ENCODE peak calls at places on chromosome 11, in five cellular contexts. I, G, D, W and L are unnamed samples.

GRCh38 chr11:107719557-107720304 is 7.9 kb upstream of the SLN start:
- DNase-seq in D (no peak), W (no peak), G (no peak), I (no peak), L (no peak)

GRCh38 chr11:115860246-115860645 is 356.0 kb upstream of the CADM1 start:
- DNase-seq in D (no peak), I (no peak), W (no peak), G (no peak), L (no peak)

GRCh38 chr11:57779275-57779674 is 17.7 kb downstream of the CTNND1 start:
- DNase-seq in I (peak; percentile 73), D (no peak), G (peak; percentile 31), W (peak; percentile 81), L (no peak)

GRCh38 chr11:73757598-73757997 is 3.3 kb downstream of the RAB6A start:
- DNase-seq in G (no peak), I (no peak), W (no peak), D (no peak), L (no peak)

GRCh38 chr11:109309153-109309552 is 112.8 kb upstream of the C11orf87 start:
- DNase-seq in W (no peak), G (no peak), D (no peak), I (no peak), L (no peak)

GRCh38 chr11:108221981-108222685 is at the start of gene NPAT:
- DNase-seq in D (no peak), W (no peak), G (no peak), I (no peak), L (no peak)

GRCh38 chr11:396948-397548 is 3.0 kb downstream of the PKP3 start:
- DNase-seq in D (peak; percentile 55), I (peak; percentile 52), G (no peak), W (no peak), L (peak; percentile 95)

GRCh38 chr11:76185931-76186401 is 20.3 kb downstream of the WNT11 start:
- DNase-seq in G (no peak), I (peak; percentile 30), D (no peak), W (no peak), L (no peak)

GRCh38 chr11:118691926-118692830 is 12.7 kb upstream of the TREH start:
- DNase-seq in W (no peak), G (peak; percentile 29), D (peak; percentile 99), I (no peak), L (peak; percentile 37)

GRCh38 chr11:118258410-118258809 is 5.7 kb downstream of the MPZL2 start:
- DNase-seq in D (peak; percentile 53), G (no peak), W (no peak), I (no peak), L (no peak)

GRCh38 chr11:68832476-68833176 is 9.1 kb downstream of the CPT1A start:
- DNase-seq in I (peak; percentile 50), G (no peak), W (no peak), D (no peak), L (no peak)

GRCh38 chr11:76265771-76266241 is 59.5 kb upstream of the WNT11 start:
- DNase-seq in W (no peak), D (no peak), G (no peak), I (peak; percentile 31), L (no peak)

GRCh38 chr11:73961321-73961720 is 10.5 kb downstream of the DNAJB13 start:
- DNase-seq in D (no peak), I (no peak), G (no peak), W (no peak), L (no peak)

GRCh38 chr11:120236169-120237107 is 3.5 kb upstream of the POU2F3 start:
- DNase-seq in W (peak; percentile 80), D (no peak), I (no peak), G (no peak), L (no peak)

GRCh38 chr11:95487391-95487790 is 256.4 kb upstream of the SESN3 start:
- DNase-seq in I (no peak), W (no peak), D (no peak), G (no peak), L (peak; percentile 88)

GRCh38 chr11:121063728-121064127 is 37.3 kb upstream of the TECTA start:
- DNase-seq in W (no peak), G (no peak), D (no peak), I (no peak), L (no peak)

GRCh38 chr11:3089236-3090061 is 32.2 kb upstream of the CARS1 start:
- DNase-seq in D (no peak), W (no peak), G (no peak), I (no peak), L (peak; percentile 21)

GRCh38 chr11:35812850-35813249 is 131.0 kb upstream of the LDLRAD3 start:
- DNase-seq in G (no peak), I (peak; percentile 21), W (no peak), D (no peak), L (no peak)

GRCh38 chr11:13009921-13010736 is 1.0 kb downstream of the RASSF10 start:
- DNase-seq in W (peak; percentile 69), D (no peak), G (peak; percentile 62), I (peak; percentile 33), L (peak; percentile 22)

GRCh38 chr11:123300874-123301695 is 106.0 kb upstream of the CLMP start:
- DNase-seq in I (no peak), G (no peak), W (no peak), D (no peak), L (no peak)

GRCh38 chr11:63537293-63538101 is 889 bp downstream of the PLAAT4 start:
- DNase-seq in I (peak; percentile 72), G (no peak), W (no peak), D (peak; percentile 13), L (no peak)

GRCh38 chr11:11263238-11264030 is 89.6 kb downstream of the CSNK2A3 start:
- DNase-seq in I (no peak), W (no peak), D (no peak), G (no peak), L (no peak)

GRCh38 chr11:2687782-2688191 is 12.0 kb downstream of the KCNQ1OT1 start:
- DNase-seq in G (peak; percentile 31), W (peak; percentile 56), I (peak; percentile 19), D (no peak), L (no peak)

GRCh38 chr11:98495601-98496000 is 525.1 kb upstream of the CNTN5 start:
- DNase-seq in D (no peak), I (no peak), W (no peak), G (no peak), L (no peak)

GRCh38 chr11:101442936-101443521 is 140.8 kb downstream of the TRPC6 start:
- DNase-seq in G (no peak), D (no peak), W (no peak), I (no peak), L (no peak)

GRCh38 chr11:85845052-85845631 is 10.0 kb upstream of the CCDC83 start:
- DNase-seq in I (no peak), G (no peak), D (no peak), W (no peak), L (no peak)

GRCh38 chr11:105153392-105153791 is 13.8 kb upstream of the CARD18 start:
- DNase-seq in I (no peak), D (no peak), W (no peak), G (no peak), L (no peak)

GRCh38 chr11:93196816-93197382 is 892 bp downstream of the SLC36A4 start:
- DNase-seq in G (no peak), D (no peak), W (no peak), I (no peak), L (no peak)

GRCh38 chr11:117328414-117329010 is 858 bp downstream of the CEP164 start:
- DNase-seq in I (peak; percentile 30), G (no peak), D (no peak), W (peak; percentile 30), L (peak; percentile 42)

GRCh38 chr11:833114-833791 is 501 bp downstream of the CD151 start:
- DNase-seq in W (no peak), G (no peak), D (peak; percentile 33), I (peak; percentile 80), L (peak; percentile 72)

GRCh38 chr11:74971424-74971823 is 17.3 kb upstream of the NEU3 start:
- DNase-seq in D (no peak), G (no peak), W (no peak), I (no peak), L (no peak)

GRCh38 chr11:116651098-116651756 is 121.6 kb downstream of the BUD13 start:
- DNase-seq in I (no peak), W (peak; percentile 17), G (no peak), D (no peak), L (no peak)

DNA sequence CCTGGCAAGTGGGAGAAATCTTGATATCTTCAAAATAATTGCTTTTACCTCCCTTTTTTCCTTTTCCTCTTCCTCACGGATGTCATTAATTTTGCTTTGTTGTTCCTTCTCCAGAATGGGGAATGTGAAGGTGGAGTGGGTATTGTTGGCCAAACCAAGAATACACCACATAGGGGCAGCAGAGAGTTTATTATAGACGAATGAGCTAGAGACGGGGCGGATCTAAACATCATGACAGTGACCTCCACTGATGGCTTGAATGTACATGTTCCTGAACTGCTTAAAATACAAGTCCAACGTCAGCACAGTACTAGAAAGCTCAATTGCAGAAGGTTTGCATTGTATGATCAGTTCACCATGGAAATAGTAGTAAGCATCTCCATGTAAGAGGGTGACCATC is 122.3 kb upstream of the SNX19 start:
- DNase-seq in G (no peak), D (peak; percentile 31), W (no peak), I (no peak), L (peak; percentile 43)
- TF ChIP-seq CTCF in G (no peak), D (peak; percentile 38), W (peak; percentile 68), I (no peak), L (peak; percentile 49)

GRCh38 chr11:15136166-15136565 is 21.4 kb downstream of the INSC start:
- DNase-seq in G (no peak), I (no peak), D (no peak), W (no peak), L (no peak)
- TF ChIP-seq CTCF in G (no peak), I (no peak), D (no peak), W (no peak), L (no peak)

DNA sequence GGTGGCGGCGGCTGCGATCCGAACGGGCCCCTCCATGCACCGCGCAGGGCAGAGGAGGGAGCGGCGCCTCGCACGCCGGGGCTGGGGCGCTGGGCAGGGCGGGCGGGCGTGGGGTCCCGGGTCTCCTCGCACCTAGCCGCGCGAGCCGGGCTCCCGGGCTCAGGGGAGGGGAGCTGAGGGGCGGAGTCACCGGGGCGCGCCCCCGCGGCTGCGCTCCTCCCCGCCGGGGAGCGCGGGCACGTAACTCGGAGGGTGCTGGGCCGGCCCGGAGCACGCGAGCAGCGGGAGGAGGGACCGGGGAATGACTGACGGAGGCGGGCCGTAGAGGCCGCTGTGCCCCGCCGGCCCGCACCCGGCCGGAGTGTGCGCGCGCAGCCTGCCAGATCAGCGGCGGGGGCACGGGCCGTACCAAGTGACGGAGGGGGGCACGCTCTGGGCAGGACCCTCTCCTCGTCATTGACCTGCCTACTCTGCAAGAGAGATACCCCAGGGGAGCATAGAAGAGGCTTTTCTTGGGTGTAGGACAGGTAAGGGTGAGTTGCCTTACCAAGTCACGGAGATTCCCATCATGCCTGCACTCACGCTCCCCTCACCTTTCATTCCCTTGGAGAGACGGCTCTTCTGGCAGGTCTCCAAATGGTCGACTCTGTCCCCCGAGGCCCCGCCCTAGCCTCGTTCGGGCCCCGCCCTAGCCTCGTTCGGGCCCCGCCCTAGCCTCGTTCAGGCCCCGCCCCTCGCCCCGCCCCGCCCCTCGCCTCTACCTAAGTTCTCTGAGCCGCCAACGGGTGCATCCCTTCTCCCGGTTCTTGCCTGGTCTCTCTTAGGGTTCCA is at the start of gene CDON:
- DNase-seq in W (peak; percentile 93), I (peak; percentile 97), G (peak; percentile 91), D (peak; percentile 97), L (peak; percentile 100)
- TF ChIP-seq CTCF in W (no peak), I (no peak), G (no peak), D (no peak), L (no peak)

DNA sequence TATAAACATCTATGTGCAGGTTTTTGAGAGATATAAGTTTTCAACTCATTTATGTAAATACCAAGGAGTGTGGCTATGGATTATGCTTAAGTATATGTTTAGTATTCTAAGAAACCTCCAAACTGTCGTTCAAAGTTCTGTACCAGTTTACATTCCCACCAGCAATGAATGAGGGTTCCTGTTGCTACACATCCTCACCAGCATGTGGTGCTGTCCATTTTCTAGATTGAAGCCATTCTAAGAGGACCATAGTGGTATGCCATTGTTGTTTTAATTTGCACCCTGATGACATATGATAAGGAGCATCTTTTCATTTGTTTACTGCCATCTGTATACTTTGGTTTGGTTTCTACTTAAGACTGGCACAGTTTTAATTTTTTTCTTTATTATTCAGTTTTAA is 2097.9 kb downstream of the LRRC4C start:
- DNase-seq in W (no peak), D (no peak), I (no peak), G (no peak), L (no peak)
- TF ChIP-seq CTCF in W (peak; percentile 48), D (no peak), I (no peak), G (no peak), L (no peak)